ENCODE peak calls at places on chromosomes 3 and 15, in eight cellular contexts. N is endothelial cell, G is GM10248, Z is nephron progenitor cell, U is progenitor cell of endocrine pancreas, O is GM12878, X is sigmoid colon, L is HFF-Myc. A is an unnamed sample.

GRCh38 chr15:70291696-70292510 is 194.2 kb upstream of the TLE3 start:
- DNase-seq in N (no peak), O (no peak), X (no peak), L (no peak), G (no peak), Z (no peak), U (no peak), A (no peak)

GRCh38 chr3:8529738-8530525 is 28.3 kb downstream of the LMCD1 start:
- DNase-seq in X (no peak), U (no peak), L (no peak), N (no peak), G (no peak), O (no peak), Z (no peak), A (no peak)

GRCh38 chr3:66938338-66938963 is 59.7 kb upstream of the KBTBD8 start:
- DNase-seq in Z (peak), O (peak), U (peak), N (peak), L (peak), X (no peak), G (peak), A (peak)

GRCh38 chr3:126990890-126991289 is 8.0 kb downstream of the PLXNA1 start:
- DNase-seq in G (no peak), Z (no peak), N (no peak), U (no peak), O (no peak), X (no peak), L (no peak), A (no peak)

GRCh38 chr3:194483850-194484249 is 3.0 kb downstream of the ATP13A3 start:
- DNase-seq in U (no peak), L (no peak), O (no peak), Z (no peak), N (no peak), X (no peak), G (no peak), A (no peak)

GRCh38 chr3:42680256-42680655 is 5.1 kb upstream of the KLHL40 start:
- DNase-seq in L (no peak), Z (no peak), X (peak), O (no peak), U (no peak), G (no peak), N (no peak), A (no peak)

GRCh38 chr3:178833696-178834095 is 237.9 kb downstream of the ZMAT3 start:
- DNase-seq in U (no peak), X (no peak), O (no peak), L (no peak), G (no peak), Z (no peak), N (no peak), A (no peak)

GRCh38 chr15:89506026-89506686 is 9.8 kb upstream of the RHCG start:
- DNase-seq in L (no peak), N (no peak), X (no peak), G (no peak), Z (no peak), O (no peak), U (no peak), A (no peak)

GRCh38 chr3:154148541-154148940 is 27.4 kb downstream of the ARHGEF26 start:
- DNase-seq in G (no peak), L (no peak), Z (no peak), X (no peak), U (no peak), O (no peak), N (no peak), A (no peak)

GRCh38 chr3:70822777-70823176 is 510.3 kb upstream of the MDFIC2 start:
- DNase-seq in L (no peak), X (no peak), O (no peak), G (no peak), U (no peak), Z (no peak), N (no peak), A (no peak)

GRCh38 chr15:70023769-70024491 is 73.8 kb downstream of the TLE3 start:
- DNase-seq in U (no peak), L (no peak), X (peak), Z (no peak), O (no peak), N (no peak), G (no peak), A (no peak)

GRCh38 chr3:181292984-181293383 is 303.4 kb upstream of the DNAJC19 start:
- DNase-seq in L (no peak), G (no peak), Z (no peak), N (no peak), O (no peak), U (no peak), X (no peak), A (no peak)

GRCh38 chr15:93420050-93420452 is 331.0 kb upstream of the RGMA start:
- DNase-seq in N (no peak), G (no peak), U (no peak), Z (no peak), X (no peak), O (no peak), L (no peak), A (no peak)

GRCh38 chr3:158770254-158771017 is 31.4 kb upstream of the MFSD1 start:
- DNase-seq in N (no peak), O (no peak), U (no peak), G (no peak), X (no peak), Z (no peak), L (no peak), A (no peak)

GRCh38 chr3:10280177-10280529 is 12.6 kb downstream of the GHRL start:
- DNase-seq in G (no peak), O (no peak), U (no peak), Z (no peak), L (no peak), X (no peak), N (no peak), A (peak)

GRCh38 chr3:132605374-132605792 is 8.3 kb downstream of the ACKR4 start:
- DNase-seq in U (no peak), Z (no peak), L (no peak), X (no peak), O (no peak), N (no peak), G (no peak), A (no peak)

GRCh38 chr15:40367038-40367672 is 9.1 kb downstream of the DISP2 start:
- DNase-seq in O (no peak), X (peak), Z (no peak), N (no peak), L (no peak), G (no peak), U (no peak), A (no peak)

GRCh38 chr15:88419830-88420229 is 47.4 kb downstream of the MRPL46 start:
- DNase-seq in G (no peak), O (no peak), N (no peak), U (no peak), L (no peak), Z (no peak), X (no peak), A (peak)

GRCh38 chr3:169026543-169027181 is 636.9 kb downstream of the MECOM start:
- DNase-seq in O (no peak), L (peak), N (no peak), X (no peak), U (no peak), Z (no peak), G (no peak), A (no peak)

GRCh38 chr15:50363612-50364011 is 8.6 kb upstream of the GABPB1 start:
- DNase-seq in U (no peak), N (no peak), Z (no peak), O (no peak), L (no peak), G (no peak), X (no peak), A (no peak)

GRCh38 chr3:113431811-113432210 is 9.5 kb downstream of the CFAP44 start:
- DNase-seq in G (no peak), Z (no peak), L (no peak), N (no peak), O (no peak), X (no peak), U (no peak), A (no peak)

GRCh38 chr3:10419637-10420232 is 85.7 kb downstream of the ATP2B2 start:
- DNase-seq in N (no peak), U (no peak), G (no peak), Z (no peak), X (no peak), L (no peak), O (no peak), A (peak)

GRCh38 chr3:5583920-5584319 is 396.4 kb downstream of the EDEM1 start:
- DNase-seq in N (no peak), Z (no peak), O (no peak), X (no peak), L (no peak), G (no peak), U (no peak), A (no peak)
- TF ChIP-seq CTCF in N (no peak), Z (no peak), O (no peak), X (no peak), L (no peak), G (no peak), U (no peak), A (no peak)

GRCh38 chr3:56762718-56763117 is 39.0 kb downstream of the ARHGEF3 start:
- DNase-seq in O (no peak), Z (no peak), L (no peak), X (no peak), N (no peak), G (no peak), U (no peak), A (no peak)

GRCh38 chr3:56764184-56764583 is 37.6 kb downstream of the ARHGEF3 start:
- DNase-seq in X (no peak), U (no peak), N (no peak), Z (no peak), O (no peak), G (no peak), L (no peak), A (no peak)

GRCh38 chr3:56763233-56763632 is 38.5 kb downstream of the ARHGEF3 start:
- DNase-seq in Z (no peak), X (no peak), N (no peak), O (no peak), L (no peak), G (no peak), U (no peak), A (no peak)

GRCh38 chr3:56761023-56761422 is 40.7 kb downstream of the ARHGEF3 start:
- DNase-seq in L (no peak), G (no peak), Z (no peak), O (no peak), N (no peak), U (no peak), X (no peak), A (no peak)

DNA sequence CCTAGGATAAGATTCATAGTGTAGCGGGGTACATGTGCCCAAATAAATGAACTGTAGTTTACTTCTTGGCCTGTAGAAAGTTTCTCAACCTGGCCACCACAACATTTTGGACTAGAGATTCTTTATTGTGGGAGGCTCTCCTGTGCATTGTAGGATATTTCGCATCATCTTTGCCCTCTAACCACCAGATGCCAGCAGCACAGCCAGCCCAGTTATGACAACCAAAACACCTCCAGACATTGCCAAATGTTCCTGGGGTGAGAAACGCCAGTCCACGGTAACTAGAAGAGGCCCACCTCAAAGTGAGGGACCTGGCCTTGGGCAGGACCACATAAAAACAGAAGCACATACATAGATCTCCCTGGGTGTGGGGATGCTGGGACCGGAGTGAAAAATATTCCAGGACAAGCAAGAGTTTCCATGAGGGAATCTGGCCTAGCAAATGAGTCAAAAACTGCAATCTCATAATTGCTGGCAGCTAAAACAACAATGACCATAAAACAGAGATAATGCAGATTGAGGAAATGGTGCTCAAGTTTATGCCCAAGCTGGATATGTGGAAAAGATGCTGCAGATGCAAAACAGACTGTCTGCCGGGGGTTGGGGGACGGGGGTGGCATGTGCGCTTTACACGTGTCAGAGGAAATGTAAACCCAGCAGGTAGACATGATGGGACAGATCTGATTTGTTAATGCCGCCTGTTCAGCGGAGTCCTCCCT is 39.7 kb downstream of the ARHGEF3 start:
- DNase-seq in G (no peak), O (no peak), L (no peak), X (no peak), U (no peak), N (no peak), Z (no peak), A (no peak)
- TF ChIP-seq CTCF in G (no peak), O (no peak), L (no peak), X (no peak), U (no peak), N (no peak), Z (no peak), A (no peak)

GRCh38 chr3:38627956-38628355 is 21.5 kb downstream of the SCN5A start:
- DNase-seq in X (no peak), O (no peak), Z (peak), U (no peak), G (peak), N (peak), L (no peak), A (peak)
- TF ChIP-seq CTCF in X (no peak), O (peak), Z (peak), U (peak), G (peak), N (peak), L (peak), A (peak)

GRCh38 chr15:90903733-90904536 is 833 bp downstream of the MAN2A2 start:
- DNase-seq in X (no peak), O (no peak), N (peak), G (no peak), L (no peak), Z (no peak), U (no peak), A (peak)
- TF ChIP-seq CTCF in X (no peak), O (no peak), N (no peak), G (no peak), L (no peak), Z (no peak), U (peak), A (no peak)

DNA sequence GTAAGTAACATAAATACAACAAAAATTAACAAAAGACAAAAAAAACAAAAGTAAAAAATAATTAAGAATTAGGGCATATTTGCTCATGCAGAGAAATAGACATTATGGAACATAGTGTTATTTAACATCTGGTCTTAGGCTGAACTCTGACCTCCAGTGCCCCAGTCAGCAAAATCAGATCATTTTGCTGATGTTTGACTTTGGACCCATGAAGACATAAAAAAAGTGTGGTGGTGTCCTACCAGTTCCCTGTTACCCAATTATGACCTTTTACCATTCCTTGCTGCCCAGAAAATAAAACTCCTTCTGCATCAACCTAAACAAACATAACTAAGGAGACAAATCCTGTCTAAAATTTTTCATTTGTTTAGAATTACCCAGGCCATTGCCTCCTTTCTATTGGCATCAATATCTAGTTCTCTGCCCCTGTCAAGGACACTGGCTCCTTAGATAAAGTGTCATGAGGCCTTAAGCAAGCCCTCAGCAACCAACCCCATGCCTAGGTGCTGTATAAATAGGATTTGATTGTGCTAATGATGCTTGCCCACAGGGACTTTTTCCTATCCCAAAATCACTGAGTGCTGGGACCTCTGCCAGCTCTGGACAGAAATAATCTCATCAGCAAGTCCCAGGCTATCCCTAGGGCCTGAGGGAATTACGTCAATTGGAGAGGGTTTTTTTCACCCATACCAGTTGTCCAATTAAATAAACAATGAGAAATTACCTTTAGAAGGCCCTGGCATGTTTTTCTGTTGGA is 334.5 kb upstream of the UMPS start:
- DNase-seq in N (no peak), X (no peak), G (no peak), Z (no peak), O (no peak), U (no peak), L (no peak), A (no peak)
- TF ChIP-seq CTCF in N (no peak), X (no peak), G (no peak), Z (no peak), O (no peak), U (no peak), L (no peak), A (no peak)

GRCh38 chr15:38242055-38242454 is 10.6 kb upstream of the SPRED1 start:
- DNase-seq in L (no peak), O (peak), G (peak), Z (no peak), U (no peak), N (no peak), X (no peak), A (no peak)
- TF ChIP-seq CTCF in L (no peak), O (no peak), G (no peak), Z (no peak), U (no peak), N (no peak), X (no peak), A (no peak)